ENCODE peak calls at places on chromosomes 6 and 20, in nine cellular contexts. One of them, this sample, is unnamed.

GRCh38 chr6:117270121-117270959 is 5.0 kb downstream of the VGLL2 start:
- DNase-seq in SW480: no peak
- DNase-seq in spleen: peak; percentile 67
- DNase-seq in activated T-helper 1 cell treated with anti-CD3 and anti-CD28 coated beads, Interleukin-2, amount 50 U/mL, for 16 hours: no peak
- DNase-seq in anterior cingulate cortex: no peak
- DNase-seq in stimulated activated CD8-positive, alpha-beta memory T cell treated with anti-CD3 and anti-CD28 coated beads, Interleukin-2, amount 100 ng/mL, for 48 hours: no peak
- DNase-seq in activated naive CD4-positive, alpha-beta T cell treated with Interleukin-2 at 50 U/mL for 16 hours: no peak
- DNase-seq in endodermal cell: peak; percentile 83
- DNase-seq in left ventricle myocardium inferior: no peak
- DNase-seq in this sample: no peak

GRCh38 chr6:128605961-128606360 is 85.6 kb upstream of the PTPRK start:
- DNase-seq in SW480: no peak
- DNase-seq in spleen: no peak
- DNase-seq in activated naive CD4-positive, alpha-beta T cell treated with Interleukin-2 at 50 U/mL for 16 hours: no peak
- DNase-seq in activated T-helper 1 cell treated with anti-CD3 and anti-CD28 coated beads, Interleukin-2, amount 50 U/mL, for 16 hours: no peak
- DNase-seq in endodermal cell: no peak
- DNase-seq in stimulated activated CD8-positive, alpha-beta memory T cell treated with anti-CD3 and anti-CD28 coated beads, Interleukin-2, amount 100 ng/mL, for 48 hours: no peak
- DNase-seq in anterior cingulate cortex: peak; percentile 56
- DNase-seq in left ventricle myocardium inferior: no peak
- DNase-seq in this sample: no peak

GRCh38 chr20:8909596-8909995 is 159.3 kb upstream of the PLCB4 start:
- DNase-seq in anterior cingulate cortex: no peak
- DNase-seq in stimulated activated CD8-positive, alpha-beta memory T cell treated with anti-CD3 and anti-CD28 coated beads, Interleukin-2, amount 100 ng/mL, for 48 hours: no peak
- DNase-seq in endodermal cell: no peak
- DNase-seq in SW480: no peak
- DNase-seq in activated T-helper 1 cell treated with anti-CD3 and anti-CD28 coated beads, Interleukin-2, amount 50 U/mL, for 16 hours: no peak
- DNase-seq in spleen: no peak
- DNase-seq in left ventricle myocardium inferior: no peak
- DNase-seq in activated naive CD4-positive, alpha-beta T cell treated with Interleukin-2 at 50 U/mL for 16 hours: no peak
- DNase-seq in this sample: no peak

GRCh38 chr6:131116755-131117360 is 18.4 kb upstream of the AKAP7 start:
- DNase-seq in activated T-helper 1 cell treated with anti-CD3 and anti-CD28 coated beads, Interleukin-2, amount 50 U/mL, for 16 hours: no peak
- DNase-seq in anterior cingulate cortex: no peak
- DNase-seq in endodermal cell: no peak
- DNase-seq in stimulated activated CD8-positive, alpha-beta memory T cell treated with anti-CD3 and anti-CD28 coated beads, Interleukin-2, amount 100 ng/mL, for 48 hours: no peak
- DNase-seq in left ventricle myocardium inferior: no peak
- DNase-seq in spleen: no peak
- DNase-seq in activated naive CD4-positive, alpha-beta T cell treated with Interleukin-2 at 50 U/mL for 16 hours: no peak
- DNase-seq in SW480: peak; percentile 20
- DNase-seq in this sample: no peak

GRCh38 chr6:71619836-71620235 is 266.5 kb upstream of the RIMS1 start:
- DNase-seq in activated naive CD4-positive, alpha-beta T cell treated with Interleukin-2 at 50 U/mL for 16 hours: no peak
- DNase-seq in SW480: no peak
- DNase-seq in stimulated activated CD8-positive, alpha-beta memory T cell treated with anti-CD3 and anti-CD28 coated beads, Interleukin-2, amount 100 ng/mL, for 48 hours: no peak
- DNase-seq in endodermal cell: no peak
- DNase-seq in activated T-helper 1 cell treated with anti-CD3 and anti-CD28 coated beads, Interleukin-2, amount 50 U/mL, for 16 hours: no peak
- DNase-seq in left ventricle myocardium inferior: no peak
- DNase-seq in anterior cingulate cortex: no peak
- DNase-seq in spleen: no peak
- DNase-seq in this sample: no peak

GRCh38 chr20:53376021-53376420 is 217.6 kb downstream of the ZNF217 start:
- DNase-seq in anterior cingulate cortex: no peak
- DNase-seq in left ventricle myocardium inferior: no peak
- DNase-seq in endodermal cell: no peak
- DNase-seq in spleen: no peak
- DNase-seq in activated naive CD4-positive, alpha-beta T cell treated with Interleukin-2 at 50 U/mL for 16 hours: no peak
- DNase-seq in stimulated activated CD8-positive, alpha-beta memory T cell treated with anti-CD3 and anti-CD28 coated beads, Interleukin-2, amount 100 ng/mL, for 48 hours: no peak
- DNase-seq in SW480: no peak
- DNase-seq in activated T-helper 1 cell treated with anti-CD3 and anti-CD28 coated beads, Interleukin-2, amount 50 U/mL, for 16 hours: no peak
- DNase-seq in this sample: no peak

GRCh38 chr20:17685168-17685567 is 3.1 kb upstream of the RRBP1 start:
- DNase-seq in spleen: no peak
- DNase-seq in left ventricle myocardium inferior: no peak
- DNase-seq in activated T-helper 1 cell treated with anti-CD3 and anti-CD28 coated beads, Interleukin-2, amount 50 U/mL, for 16 hours: no peak
- DNase-seq in activated naive CD4-positive, alpha-beta T cell treated with Interleukin-2 at 50 U/mL for 16 hours: no peak
- DNase-seq in SW480: no peak
- DNase-seq in stimulated activated CD8-positive, alpha-beta memory T cell treated with anti-CD3 and anti-CD28 coated beads, Interleukin-2, amount 100 ng/mL, for 48 hours: no peak
- DNase-seq in anterior cingulate cortex: no peak
- DNase-seq in endodermal cell: no peak
- DNase-seq in this sample: no peak

GRCh38 chr6:161370882-161371281 is 97.0 kb upstream of the AGPAT4 start:
- DNase-seq in anterior cingulate cortex: peak; percentile 65
- DNase-seq in endodermal cell: peak; percentile 88
- DNase-seq in activated naive CD4-positive, alpha-beta T cell treated with Interleukin-2 at 50 U/mL for 16 hours: peak; percentile 70
- DNase-seq in left ventricle myocardium inferior: no peak
- DNase-seq in activated T-helper 1 cell treated with anti-CD3 and anti-CD28 coated beads, Interleukin-2, amount 50 U/mL, for 16 hours: peak; percentile 48
- DNase-seq in stimulated activated CD8-positive, alpha-beta memory T cell treated with anti-CD3 and anti-CD28 coated beads, Interleukin-2, amount 100 ng/mL, for 48 hours: peak; percentile 39
- DNase-seq in spleen: peak; percentile 85
- DNase-seq in SW480: peak; percentile 54
- DNase-seq in this sample: peak; percentile 40

GRCh38 chr6:6411115-6411514 is 90.7 kb upstream of the F13A1 start:
- DNase-seq in endodermal cell: no peak
- DNase-seq in anterior cingulate cortex: no peak
- DNase-seq in stimulated activated CD8-positive, alpha-beta memory T cell treated with anti-CD3 and anti-CD28 coated beads, Interleukin-2, amount 100 ng/mL, for 48 hours: no peak
- DNase-seq in left ventricle myocardium inferior: peak; percentile 20
- DNase-seq in spleen: no peak
- DNase-seq in activated naive CD4-positive, alpha-beta T cell treated with Interleukin-2 at 50 U/mL for 16 hours: no peak
- DNase-seq in activated T-helper 1 cell treated with anti-CD3 and anti-CD28 coated beads, Interleukin-2, amount 50 U/mL, for 16 hours: no peak
- DNase-seq in SW480: no peak
- DNase-seq in this sample: no peak

GRCh38 chr6:125293587-125293986 is 8.2 kb downstream of the HDDC2 start:
- DNase-seq in stimulated activated CD8-positive, alpha-beta memory T cell treated with anti-CD3 and anti-CD28 coated beads, Interleukin-2, amount 100 ng/mL, for 48 hours: no peak
- DNase-seq in activated T-helper 1 cell treated with anti-CD3 and anti-CD28 coated beads, Interleukin-2, amount 50 U/mL, for 16 hours: no peak
- DNase-seq in SW480: no peak
- DNase-seq in spleen: no peak
- DNase-seq in endodermal cell: no peak
- DNase-seq in left ventricle myocardium inferior: no peak
- DNase-seq in activated naive CD4-positive, alpha-beta T cell treated with Interleukin-2 at 50 U/mL for 16 hours: no peak
- DNase-seq in anterior cingulate cortex: no peak
- DNase-seq in this sample: no peak

GRCh38 chr6:38137609-38138008 is 318.1 kb downstream of the ZFAND3 start:
- DNase-seq in spleen: no peak
- DNase-seq in activated naive CD4-positive, alpha-beta T cell treated with Interleukin-2 at 50 U/mL for 16 hours: no peak
- DNase-seq in anterior cingulate cortex: no peak
- DNase-seq in activated T-helper 1 cell treated with anti-CD3 and anti-CD28 coated beads, Interleukin-2, amount 50 U/mL, for 16 hours: no peak
- DNase-seq in left ventricle myocardium inferior: no peak
- DNase-seq in endodermal cell: peak; percentile 73
- DNase-seq in SW480: no peak
- DNase-seq in stimulated activated CD8-positive, alpha-beta memory T cell treated with anti-CD3 and anti-CD28 coated beads, Interleukin-2, amount 100 ng/mL, for 48 hours: no peak
- DNase-seq in this sample: no peak

GRCh38 chr20:38730989-38731737 is 6.9 kb downstream of the SLC32A1 start:
- DNase-seq in activated naive CD4-positive, alpha-beta T cell treated with Interleukin-2 at 50 U/mL for 16 hours: peak; percentile 82
- DNase-seq in activated T-helper 1 cell treated with anti-CD3 and anti-CD28 coated beads, Interleukin-2, amount 50 U/mL, for 16 hours: peak; percentile 64
- DNase-seq in anterior cingulate cortex: peak; percentile 17
- DNase-seq in endodermal cell: peak; percentile 97
- DNase-seq in spleen: peak; percentile 93
- DNase-seq in left ventricle myocardium inferior: peak; percentile 59
- DNase-seq in stimulated activated CD8-positive, alpha-beta memory T cell treated with anti-CD3 and anti-CD28 coated beads, Interleukin-2, amount 100 ng/mL, for 48 hours: peak; percentile 80
- DNase-seq in SW480: peak; percentile 95
- DNase-seq in this sample: peak; percentile 82

GRCh38 chr6:13987400-13987865 is 62.7 kb downstream of the RNF182 start:
- DNase-seq in stimulated activated CD8-positive, alpha-beta memory T cell treated with anti-CD3 and anti-CD28 coated beads, Interleukin-2, amount 100 ng/mL, for 48 hours: no peak
- DNase-seq in spleen: no peak
- DNase-seq in SW480: no peak
- DNase-seq in endodermal cell: no peak
- DNase-seq in activated naive CD4-positive, alpha-beta T cell treated with Interleukin-2 at 50 U/mL for 16 hours: no peak
- DNase-seq in activated T-helper 1 cell treated with anti-CD3 and anti-CD28 coated beads, Interleukin-2, amount 50 U/mL, for 16 hours: no peak
- DNase-seq in left ventricle myocardium inferior: no peak
- DNase-seq in anterior cingulate cortex: no peak
- DNase-seq in this sample: no peak

GRCh38 chr6:157822221-157823000 is 635 bp upstream of the SNX9 start:
- DNase-seq in endodermal cell: peak; percentile 77
- DNase-seq in stimulated activated CD8-positive, alpha-beta memory T cell treated with anti-CD3 and anti-CD28 coated beads, Interleukin-2, amount 100 ng/mL, for 48 hours: no peak
- DNase-seq in spleen: peak; percentile 83
- DNase-seq in SW480: no peak
- DNase-seq in left ventricle myocardium inferior: peak; percentile 25
- DNase-seq in activated T-helper 1 cell treated with anti-CD3 and anti-CD28 coated beads, Interleukin-2, amount 50 U/mL, for 16 hours: no peak
- DNase-seq in anterior cingulate cortex: no peak
- DNase-seq in activated naive CD4-positive, alpha-beta T cell treated with Interleukin-2 at 50 U/mL for 16 hours: peak; percentile 38
- DNase-seq in this sample: no peak

GRCh38 chr6:28001751-28002150 is 44.7 kb downstream of the OR2B6 start:
- DNase-seq in anterior cingulate cortex: no peak
- DNase-seq in SW480: no peak
- DNase-seq in left ventricle myocardium inferior: no peak
- DNase-seq in stimulated activated CD8-positive, alpha-beta memory T cell treated with anti-CD3 and anti-CD28 coated beads, Interleukin-2, amount 100 ng/mL, for 48 hours: no peak
- DNase-seq in activated naive CD4-positive, alpha-beta T cell treated with Interleukin-2 at 50 U/mL for 16 hours: no peak
- DNase-seq in spleen: no peak
- DNase-seq in activated T-helper 1 cell treated with anti-CD3 and anti-CD28 coated beads, Interleukin-2, amount 50 U/mL, for 16 hours: no peak
- DNase-seq in endodermal cell: no peak
- DNase-seq in this sample: no peak

GRCh38 chr6:23013776-23014175 is 444.4 kb downstream of the HDGFL1 start:
- DNase-seq in activated T-helper 1 cell treated with anti-CD3 and anti-CD28 coated beads, Interleukin-2, amount 50 U/mL, for 16 hours: no peak
- DNase-seq in left ventricle myocardium inferior: no peak
- DNase-seq in endodermal cell: peak; percentile 56
- DNase-seq in SW480: no peak
- DNase-seq in activated naive CD4-positive, alpha-beta T cell treated with Interleukin-2 at 50 U/mL for 16 hours: no peak
- DNase-seq in anterior cingulate cortex: no peak
- DNase-seq in spleen: no peak
- DNase-seq in stimulated activated CD8-positive, alpha-beta memory T cell treated with anti-CD3 and anti-CD28 coated beads, Interleukin-2, amount 100 ng/mL, for 48 hours: no peak
- DNase-seq in this sample: no peak

GRCh38 chr6:104789770-104790190 is 69.9 kb downstream of the HACE1 start:
- DNase-seq in activated naive CD4-positive, alpha-beta T cell treated with Interleukin-2 at 50 U/mL for 16 hours: no peak
- DNase-seq in left ventricle myocardium inferior: no peak
- DNase-seq in anterior cingulate cortex: no peak
- DNase-seq in activated T-helper 1 cell treated with anti-CD3 and anti-CD28 coated beads, Interleukin-2, amount 50 U/mL, for 16 hours: no peak
- DNase-seq in SW480: peak; percentile 29
- DNase-seq in spleen: no peak
- DNase-seq in stimulated activated CD8-positive, alpha-beta memory T cell treated with anti-CD3 and anti-CD28 coated beads, Interleukin-2, amount 100 ng/mL, for 48 hours: no peak
- DNase-seq in endodermal cell: no peak
- DNase-seq in this sample: no peak

GRCh38 chr6:82013561-82014275 is 233.8 kb downstream of the IBTK start:
- DNase-seq in endodermal cell: no peak
- DNase-seq in stimulated activated CD8-positive, alpha-beta memory T cell treated with anti-CD3 and anti-CD28 coated beads, Interleukin-2, amount 100 ng/mL, for 48 hours: no peak
- DNase-seq in SW480: no peak
- DNase-seq in spleen: no peak
- DNase-seq in activated T-helper 1 cell treated with anti-CD3 and anti-CD28 coated beads, Interleukin-2, amount 50 U/mL, for 16 hours: no peak
- DNase-seq in activated naive CD4-positive, alpha-beta T cell treated with Interleukin-2 at 50 U/mL for 16 hours: no peak
- DNase-seq in anterior cingulate cortex: no peak
- DNase-seq in left ventricle myocardium inferior: no peak
- DNase-seq in this sample: no peak

GRCh38 chr6:30073489-30074240 is 1.9 kb downstream of the RNF39 start:
- DNase-seq in stimulated activated CD8-positive, alpha-beta memory T cell treated with anti-CD3 and anti-CD28 coated beads, Interleukin-2, amount 100 ng/mL, for 48 hours: no peak
- DNase-seq in activated T-helper 1 cell treated with anti-CD3 and anti-CD28 coated beads, Interleukin-2, amount 50 U/mL, for 16 hours: no peak
- DNase-seq in activated naive CD4-positive, alpha-beta T cell treated with Interleukin-2 at 50 U/mL for 16 hours: no peak
- DNase-seq in left ventricle myocardium inferior: no peak
- DNase-seq in spleen: no peak
- DNase-seq in endodermal cell: no peak
- DNase-seq in SW480: no peak
- DNase-seq in anterior cingulate cortex: no peak
- DNase-seq in this sample: no peak

GRCh38 chr6:12047792-12048432 is 35.8 kb downstream of the HIVEP1 start:
- DNase-seq in left ventricle myocardium inferior: no peak
- DNase-seq in spleen: no peak
- DNase-seq in activated naive CD4-positive, alpha-beta T cell treated with Interleukin-2 at 50 U/mL for 16 hours: no peak
- DNase-seq in SW480: no peak
- DNase-seq in anterior cingulate cortex: no peak
- DNase-seq in activated T-helper 1 cell treated with anti-CD3 and anti-CD28 coated beads, Interleukin-2, amount 50 U/mL, for 16 hours: no peak
- DNase-seq in stimulated activated CD8-positive, alpha-beta memory T cell treated with anti-CD3 and anti-CD28 coated beads, Interleukin-2, amount 100 ng/mL, for 48 hours: no peak
- DNase-seq in endodermal cell: no peak
- DNase-seq in this sample: no peak

GRCh38 chr6:139983555-139984276 is 609.3 kb upstream of the CITED2 start:
- DNase-seq in spleen: no peak
- DNase-seq in activated T-helper 1 cell treated with anti-CD3 and anti-CD28 coated beads, Interleukin-2, amount 50 U/mL, for 16 hours: no peak
- DNase-seq in anterior cingulate cortex: no peak
- DNase-seq in SW480: no peak
- DNase-seq in activated naive CD4-positive, alpha-beta T cell treated with Interleukin-2 at 50 U/mL for 16 hours: no peak
- DNase-seq in stimulated activated CD8-positive, alpha-beta memory T cell treated with anti-CD3 and anti-CD28 coated beads, Interleukin-2, amount 100 ng/mL, for 48 hours: no peak
- DNase-seq in endodermal cell: no peak
- DNase-seq in left ventricle myocardium inferior: no peak
- DNase-seq in this sample: no peak

GRCh38 chr20:32458061-32458836 is 100.1 kb downstream of the ASXL1 start:
- DNase-seq in activated naive CD4-positive, alpha-beta T cell treated with Interleukin-2 at 50 U/mL for 16 hours: no peak
- DNase-seq in endodermal cell: no peak
- DNase-seq in spleen: no peak
- DNase-seq in SW480: no peak
- DNase-seq in activated T-helper 1 cell treated with anti-CD3 and anti-CD28 coated beads, Interleukin-2, amount 50 U/mL, for 16 hours: no peak
- DNase-seq in stimulated activated CD8-positive, alpha-beta memory T cell treated with anti-CD3 and anti-CD28 coated beads, Interleukin-2, amount 100 ng/mL, for 48 hours: no peak
- DNase-seq in anterior cingulate cortex: no peak
- DNase-seq in left ventricle myocardium inferior: no peak
- DNase-seq in this sample: no peak

GRCh38 chr6:56954389-56955170 is at the start of gene BEND6:
- DNase-seq in activated T-helper 1 cell treated with anti-CD3 and anti-CD28 coated beads, Interleukin-2, amount 50 U/mL, for 16 hours: no peak
- DNase-seq in endodermal cell: peak; percentile 87
- DNase-seq in left ventricle myocardium inferior: no peak
- DNase-seq in stimulated activated CD8-positive, alpha-beta memory T cell treated with anti-CD3 and anti-CD28 coated beads, Interleukin-2, amount 100 ng/mL, for 48 hours: no peak
- DNase-seq in spleen: peak; percentile 79
- DNase-seq in SW480: peak; percentile 52
- DNase-seq in anterior cingulate cortex: peak; percentile 78
- DNase-seq in activated naive CD4-positive, alpha-beta T cell treated with Interleukin-2 at 50 U/mL for 16 hours: peak; percentile 33
- DNase-seq in this sample: peak; percentile 24

GRCh38 chr20:45337367-45338120 is 10.7 kb downstream of the SDC4 start:
- DNase-seq in SW480: peak; percentile 86
- DNase-seq in left ventricle myocardium inferior: peak; percentile 46
- DNase-seq in stimulated activated CD8-positive, alpha-beta memory T cell treated with anti-CD3 and anti-CD28 coated beads, Interleukin-2, amount 100 ng/mL, for 48 hours: no peak
- DNase-seq in anterior cingulate cortex: no peak
- DNase-seq in spleen: no peak
- DNase-seq in activated T-helper 1 cell treated with anti-CD3 and anti-CD28 coated beads, Interleukin-2, amount 50 U/mL, for 16 hours: no peak
- DNase-seq in activated naive CD4-positive, alpha-beta T cell treated with Interleukin-2 at 50 U/mL for 16 hours: no peak
- DNase-seq in endodermal cell: peak; percentile 83
- DNase-seq in this sample: no peak

GRCh38 chr6:31615748-31616147 is 714 bp downstream of the AIF1 start:
- DNase-seq in activated T-helper 1 cell treated with anti-CD3 and anti-CD28 coated beads, Interleukin-2, amount 50 U/mL, for 16 hours: no peak
- DNase-seq in endodermal cell: no peak
- DNase-seq in SW480: no peak
- DNase-seq in left ventricle myocardium inferior: no peak
- DNase-seq in stimulated activated CD8-positive, alpha-beta memory T cell treated with anti-CD3 and anti-CD28 coated beads, Interleukin-2, amount 100 ng/mL, for 48 hours: no peak
- DNase-seq in anterior cingulate cortex: no peak
- DNase-seq in activated naive CD4-positive, alpha-beta T cell treated with Interleukin-2 at 50 U/mL for 16 hours: no peak
- DNase-seq in spleen: peak; percentile 84
- DNase-seq in this sample: no peak

GRCh38 chr6:91713911-91714310 is 1127.0 kb upstream of the MAP3K7 start:
- DNase-seq in spleen: no peak
- DNase-seq in stimulated activated CD8-positive, alpha-beta memory T cell treated with anti-CD3 and anti-CD28 coated beads, Interleukin-2, amount 100 ng/mL, for 48 hours: no peak
- DNase-seq in activated naive CD4-positive, alpha-beta T cell treated with Interleukin-2 at 50 U/mL for 16 hours: no peak
- DNase-seq in SW480: no peak
- DNase-seq in anterior cingulate cortex: no peak
- DNase-seq in left ventricle myocardium inferior: no peak
- DNase-seq in activated T-helper 1 cell treated with anti-CD3 and anti-CD28 coated beads, Interleukin-2, amount 50 U/mL, for 16 hours: no peak
- DNase-seq in endodermal cell: no peak
- DNase-seq in this sample: no peak

GRCh38 chr6:19135706-19136105 is 701.5 kb upstream of the ID4 start:
- DNase-seq in stimulated activated CD8-positive, alpha-beta memory T cell treated with anti-CD3 and anti-CD28 coated beads, Interleukin-2, amount 100 ng/mL, for 48 hours: no peak
- DNase-seq in SW480: no peak
- DNase-seq in anterior cingulate cortex: no peak
- DNase-seq in spleen: no peak
- DNase-seq in endodermal cell: no peak
- DNase-seq in activated T-helper 1 cell treated with anti-CD3 and anti-CD28 coated beads, Interleukin-2, amount 50 U/mL, for 16 hours: no peak
- DNase-seq in activated naive CD4-positive, alpha-beta T cell treated with Interleukin-2 at 50 U/mL for 16 hours: no peak
- DNase-seq in left ventricle myocardium inferior: no peak
- DNase-seq in this sample: no peak

GRCh38 chr6:107272246-107272645 is 156.9 kb upstream of the BEND3 start:
- DNase-seq in spleen: no peak
- DNase-seq in left ventricle myocardium inferior: no peak
- DNase-seq in endodermal cell: no peak
- DNase-seq in SW480: no peak
- DNase-seq in activated T-helper 1 cell treated with anti-CD3 and anti-CD28 coated beads, Interleukin-2, amount 50 U/mL, for 16 hours: no peak
- DNase-seq in anterior cingulate cortex: no peak
- DNase-seq in stimulated activated CD8-positive, alpha-beta memory T cell treated with anti-CD3 and anti-CD28 coated beads, Interleukin-2, amount 100 ng/mL, for 48 hours: no peak
- DNase-seq in activated naive CD4-positive, alpha-beta T cell treated with Interleukin-2 at 50 U/mL for 16 hours: no peak
- DNase-seq in this sample: no peak

GRCh38 chr6:138563650-138564049 is 64.4 kb upstream of the NHSL1 start:
- DNase-seq in anterior cingulate cortex: no peak
- DNase-seq in activated naive CD4-positive, alpha-beta T cell treated with Interleukin-2 at 50 U/mL for 16 hours: no peak
- DNase-seq in stimulated activated CD8-positive, alpha-beta memory T cell treated with anti-CD3 and anti-CD28 coated beads, Interleukin-2, amount 100 ng/mL, for 48 hours: no peak
- DNase-seq in left ventricle myocardium inferior: no peak
- DNase-seq in spleen: no peak
- DNase-seq in SW480: no peak
- DNase-seq in endodermal cell: no peak
- DNase-seq in activated T-helper 1 cell treated with anti-CD3 and anti-CD28 coated beads, Interleukin-2, amount 50 U/mL, for 16 hours: no peak
- DNase-seq in this sample: no peak

GRCh38 chr6:157953580-157954091 is 28.0 kb upstream of the SYNJ2 start:
- DNase-seq in activated T-helper 1 cell treated with anti-CD3 and anti-CD28 coated beads, Interleukin-2, amount 50 U/mL, for 16 hours: no peak
- DNase-seq in spleen: no peak
- DNase-seq in anterior cingulate cortex: no peak
- DNase-seq in left ventricle myocardium inferior: no peak
- DNase-seq in SW480: peak; percentile 44
- DNase-seq in endodermal cell: no peak
- DNase-seq in activated naive CD4-positive, alpha-beta T cell treated with Interleukin-2 at 50 U/mL for 16 hours: no peak
- DNase-seq in stimulated activated CD8-positive, alpha-beta memory T cell treated with anti-CD3 and anti-CD28 coated beads, Interleukin-2, amount 100 ng/mL, for 48 hours: no peak
- DNase-seq in this sample: no peak

GRCh38 chr6:35765739-35766138 is 10.7 kb upstream of the CLPSL2 start:
- DNase-seq in left ventricle myocardium inferior: no peak
- DNase-seq in spleen: no peak
- DNase-seq in endodermal cell: no peak
- DNase-seq in activated T-helper 1 cell treated with anti-CD3 and anti-CD28 coated beads, Interleukin-2, amount 50 U/mL, for 16 hours: no peak
- DNase-seq in anterior cingulate cortex: no peak
- DNase-seq in SW480: no peak
- DNase-seq in stimulated activated CD8-positive, alpha-beta memory T cell treated with anti-CD3 and anti-CD28 coated beads, Interleukin-2, amount 100 ng/mL, for 48 hours: no peak
- DNase-seq in activated naive CD4-positive, alpha-beta T cell treated with Interleukin-2 at 50 U/mL for 16 hours: no peak
- DNase-seq in this sample: no peak